ENCODE peak calls at places on chromosomes 7 and 10, in eight cellular contexts. E is H1, F is GM12878, K is A549, C is stomach, M is K562, G is ovary, R is uterus. V is an unnamed sample.

GRCh38 chr7:27177795-27178320 is 3.7 kb upstream of the HOXA10 start:
- DNase-seq in K (no peak), G (no peak), M (no peak), F (no peak), E (no peak), R (no peak), C (no peak), V (peak; percentile 75)

GRCh38 chr10:131638049-131638448 is 262.8 kb upstream of the PPP2R2D start:
- DNase-seq in M (no peak), G (no peak), C (no peak), E (no peak), F (no peak), R (no peak), K (no peak), V (no peak)

GRCh38 chr10:19412531-19412930 is 363.9 kb downstream of the MALRD1 start:
- DNase-seq in F (no peak), M (no peak), C (no peak), R (no peak), K (peak; percentile 18), E (no peak), G (no peak), V (no peak)

GRCh38 chr10:4062751-4063150 is 277.7 kb upstream of the KLF6 start:
- DNase-seq in M (no peak), K (no peak), C (no peak), E (no peak), R (no peak), G (no peak), F (no peak), V (no peak)

GRCh38 chr7:3544202-3544601 is 243.2 kb downstream of the SDK1 start:
- DNase-seq in R (no peak), G (no peak), C (no peak), E (peak; percentile 60), M (no peak), F (no peak), K (no peak), V (no peak)

GRCh38 chr10:97096327-97097153 is 89.2 kb downstream of the SLIT1 start:
- DNase-seq in F (no peak), G (peak; percentile 43), C (no peak), R (peak; percentile 43), M (no peak), K (no peak), E (no peak), V (no peak)

GRCh38 chr10:13684813-13685511 is 98.2 kb downstream of the PRPF18 start:
- DNase-seq in F (no peak), K (no peak), R (no peak), G (no peak), E (no peak), M (no peak), C (no peak), V (no peak)

GRCh38 chr10:110528224-110528997 is 30.7 kb downstream of the DUSP5 start:
- DNase-seq in F (no peak), M (no peak), K (no peak), R (no peak), G (no peak), E (no peak), C (no peak), V (peak; percentile 68)

GRCh38 chr7:27923308-27923980 is 183.5 kb downstream of the TAX1BP1 start:
- DNase-seq in M (no peak), E (no peak), K (no peak), F (no peak), C (no peak), R (no peak), G (no peak), V (no peak)

GRCh38 chr7:157815061-157816022 is 478.5 kb downstream of the DNAJB6 start:
- DNase-seq in M (no peak), K (no peak), C (no peak), R (no peak), G (no peak), E (no peak), F (no peak), V (no peak)

GRCh38 chr10:112565434-112566053 is 118.5 kb downstream of the VTI1A start:
- DNase-seq in C (peak; percentile 30), E (peak; percentile 62), F (no peak), R (no peak), M (peak; percentile 12), G (no peak), K (peak; percentile 81), V (no peak)

GRCh38 chr10:102408728-102409603 is 9.6 kb downstream of the PSD start:
- DNase-seq in C (no peak), K (no peak), E (peak; percentile 67), M (peak; percentile 84), R (peak; percentile 78), G (peak; percentile 74), F (no peak), V (no peak)
- TF ChIP-seq POLR2A in C (no peak), K (no peak), E (no peak), M (no peak), R (peak; percentile 66), G (no peak), F (peak; percentile 50), V (no peak)

GRCh38 chr10:50621981-50622496 is 1.7 kb downstream of the SGMS1 start:
- DNase-seq in K (peak; percentile 85), F (peak; percentile 83), R (peak; percentile 97), G (peak; percentile 99), C (peak; percentile 90), M (peak; percentile 89), E (peak; percentile 59), V (peak; percentile 96)
- TF ChIP-seq POLR2A in K (no peak), F (peak; percentile 31), R (peak; percentile 36), G (peak; percentile 83), C (no peak), M (peak; percentile 54), E (no peak), V (no peak)

GRCh38 chr7:55536619-55537457 is 35.5 kb downstream of the VOPP1 start:
- DNase-seq in G (no peak), R (no peak), F (no peak), M (no peak), K (no peak), E (no peak), C (no peak), V (no peak)

GRCh38 chr7:55537458-55537825 is 34.9 kb downstream of the VOPP1 start:
- DNase-seq in C (no peak), F (no peak), K (no peak), M (no peak), E (no peak), R (no peak), G (no peak), V (no peak)

GRCh38 chr7:55534916-55535636 is 37.2 kb downstream of the VOPP1 start:
- DNase-seq in C (no peak), K (no peak), F (no peak), M (no peak), G (no peak), E (no peak), R (no peak), V (no peak)

GRCh38 chr7:55534262-55534915 is 37.9 kb downstream of the VOPP1 start:
- DNase-seq in R (no peak), F (peak; percentile 99), G (no peak), E (no peak), M (no peak), C (no peak), K (no peak), V (no peak)

GRCh38 chr7:55535637-55536016 is 36.7 kb downstream of the VOPP1 start:
- DNase-seq in G (no peak), C (no peak), R (no peak), F (no peak), M (no peak), E (no peak), K (no peak), V (no peak)
- TF ChIP-seq POLR2A in G (no peak), C (no peak), R (no peak), F (peak; percentile 62), M (no peak), E (no peak), K (no peak), V (no peak)

GRCh38 chr7:19533266-19533665 is 175.6 kb downstream of the POLR1F start:
- DNase-seq in R (no peak), M (no peak), K (no peak), C (no peak), E (no peak), F (no peak), G (no peak), V (no peak)

GRCh38 chr7:19538036-19538435 is 170.8 kb downstream of the POLR1F start:
- DNase-seq in F (no peak), G (no peak), R (no peak), M (no peak), E (no peak), K (no peak), C (no peak), V (no peak)
- TF ChIP-seq POLR2A in F (no peak), G (no peak), R (no peak), M (no peak), E (no peak), K (no peak), C (no peak), V (no peak)

GRCh38 chr7:79787623-79788022 is 334.2 kb upstream of the MAGI2 start:
- DNase-seq in G (no peak), M (no peak), C (no peak), R (no peak), F (no peak), K (no peak), E (no peak), V (no peak)

GRCh38 chr7:79786187-79786586 is 332.7 kb upstream of the MAGI2 start:
- DNase-seq in F (no peak), G (no peak), R (no peak), E (no peak), C (no peak), K (no peak), M (no peak), V (no peak)

GRCh38 chr7:79790863-79791262 is 337.4 kb upstream of the MAGI2 start:
- DNase-seq in F (no peak), E (no peak), K (no peak), G (no peak), C (no peak), M (no peak), R (no peak), V (no peak)

GRCh38 chr7:79787101-79787500 is 333.6 kb upstream of the MAGI2 start:
- DNase-seq in K (no peak), F (no peak), E (no peak), C (no peak), R (no peak), G (no peak), M (no peak), V (no peak)

GRCh38 chr7:79789584-79790345 is 336.3 kb upstream of the MAGI2 start:
- DNase-seq in K (no peak), F (no peak), C (no peak), G (no peak), R (no peak), E (no peak), M (no peak), V (no peak)
- TF ChIP-seq POLR2A in K (no peak), F (no peak), C (no peak), G (no peak), R (no peak), E (no peak), M (no peak), V (no peak)